ENCODE peak calls at places on chromosomes 4 and X, in four cellular contexts. T, L, E and A are unnamed samples.

GRCh38 chrX:981791-982626 is 230.4 kb downstream of the CRLF2 start:
- DNase-seq in T (no peak), L (no peak), E (no peak), A (no peak)

GRCh38 chrX:134813697-134814096 is 155.4 kb upstream of the PLAC1 start:
- DNase-seq in T (no peak), L (no peak), E (no peak), A (no peak)

GRCh38 chr4:76956961-76957738 is 7.6 kb downstream of the SEPTIN11 start:
- DNase-seq in T (no peak), L (no peak), E (no peak), A (no peak)

GRCh38 chr4:130478406-130478805 is 1382.5 kb downstream of the C4orf33 start:
- DNase-seq in T (no peak), L (no peak), E (no peak), A (no peak)

GRCh38 chr4:106444557-106444956 is 76.0 kb upstream of the GIMD1 start:
- DNase-seq in T (no peak), L (no peak), E (no peak), A (no peak)

GRCh38 chrX:117707948-117708743 is 408.5 kb downstream of the KLHL13 start:
- DNase-seq in T (no peak), L (no peak), E (no peak), A (no peak)

GRCh38 chr4:508675-509373 is 9.8 kb downstream of the PIGG start:
- DNase-seq in T (no peak), L (no peak), E (no peak), A (no peak)

GRCh38 chr4:141686146-141686775 is 49.9 kb downstream of the IL15 start:
- DNase-seq in T (no peak), L (no peak), E (no peak), A (no peak)

GRCh38 chrX:6159468-6159867 is 69.2 kb downstream of the NLGN4X start:
- DNase-seq in T (no peak), L (no peak), E (no peak), A (no peak)

GRCh38 chr4:70741872-70742271 is 20.1 kb downstream of the RUFY3 start:
- DNase-seq in T (no peak), L (no peak), E (no peak), A (no peak)

GRCh38 chr4:121726642-121727268 is 30.0 kb upstream of the ANXA5 start:
- DNase-seq in T (peak), L (peak), E (peak), A (peak)

GRCh38 chr4:156941940-156942548 is 29.6 kb downstream of the PDGFC start:
- DNase-seq in T (no peak), L (no peak), E (peak), A (no peak)

GRCh38 chr4:185504098-185505047 is 30.9 kb downstream of the PDLIM3 start:
- DNase-seq in T (no peak), L (peak), E (no peak), A (no peak)

GRCh38 chr4:43458293-43458692 is 565.8 kb downstream of the GRXCR1 start:
- DNase-seq in T (no peak), L (no peak), E (no peak), A (no peak)

GRCh38 chr4:25367877-25368276 is 9.2 kb upstream of the ANAPC4 start:
- DNase-seq in T (no peak), L (no peak), E (no peak), A (no peak)

GRCh38 chr4:25370242-25370641 is 6.8 kb upstream of the ANAPC4 start:
- DNase-seq in T (no peak), L (no peak), E (peak), A (no peak)

GRCh38 chr4:25368315-25368714 is 8.7 kb upstream of the ANAPC4 start:
- DNase-seq in T (no peak), L (no peak), E (no peak), A (no peak)

GRCh38 chr4:25361253-25361652 is 15.8 kb upstream of the ANAPC4 start:
- DNase-seq in T (peak), L (no peak), E (no peak), A (no peak)

DNA sequence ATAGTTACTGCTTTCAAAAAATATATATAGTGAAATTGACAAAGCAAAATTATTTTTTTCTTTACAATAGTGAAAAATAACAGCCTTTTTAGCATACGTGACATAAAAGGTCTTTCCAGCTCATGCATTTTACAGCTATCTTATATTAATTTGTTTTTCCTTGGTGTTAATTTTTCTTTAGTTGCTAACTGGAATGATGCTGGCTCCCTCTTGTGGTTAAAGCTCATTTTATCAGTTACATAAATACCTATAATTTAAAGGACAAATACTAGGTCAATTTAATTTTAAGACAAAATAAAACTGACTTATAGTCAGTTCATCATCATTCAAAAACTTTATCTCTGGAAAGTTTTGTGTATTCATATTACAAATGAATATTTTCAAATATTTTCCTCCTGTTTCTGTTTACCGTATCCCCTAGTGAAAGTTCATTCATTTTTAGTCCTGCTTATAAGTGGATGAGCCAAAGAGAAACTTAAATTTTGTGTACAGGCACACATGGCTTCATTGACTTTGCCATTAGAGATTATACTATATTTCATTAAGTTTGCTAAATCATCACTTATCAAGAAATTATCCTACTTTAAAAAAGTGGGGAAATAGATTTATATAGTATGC is 9.9 kb upstream of the ANAPC4 start:
- DNase-seq in T (peak), L (no peak), E (peak), A (peak)
- TF ChIP-seq CTCF in T (peak), L (no peak), E (peak), A (peak)

GRCh38 chr4:171846232-171846631 is 33.0 kb downstream of the GALNTL6 start:
- DNase-seq in T (peak), L (peak), E (peak), A (peak)
- TF ChIP-seq CTCF in T (peak), L (peak), E (peak), A (peak)

GRCh38 chr4:164748375-164748774 is 5.6 kb upstream of the SMIM31 start:
- DNase-seq in T (peak), L (peak), E (peak), A (peak)
- TF ChIP-seq CTCF in T (peak), L (no peak), E (peak), A (peak)

DNA sequence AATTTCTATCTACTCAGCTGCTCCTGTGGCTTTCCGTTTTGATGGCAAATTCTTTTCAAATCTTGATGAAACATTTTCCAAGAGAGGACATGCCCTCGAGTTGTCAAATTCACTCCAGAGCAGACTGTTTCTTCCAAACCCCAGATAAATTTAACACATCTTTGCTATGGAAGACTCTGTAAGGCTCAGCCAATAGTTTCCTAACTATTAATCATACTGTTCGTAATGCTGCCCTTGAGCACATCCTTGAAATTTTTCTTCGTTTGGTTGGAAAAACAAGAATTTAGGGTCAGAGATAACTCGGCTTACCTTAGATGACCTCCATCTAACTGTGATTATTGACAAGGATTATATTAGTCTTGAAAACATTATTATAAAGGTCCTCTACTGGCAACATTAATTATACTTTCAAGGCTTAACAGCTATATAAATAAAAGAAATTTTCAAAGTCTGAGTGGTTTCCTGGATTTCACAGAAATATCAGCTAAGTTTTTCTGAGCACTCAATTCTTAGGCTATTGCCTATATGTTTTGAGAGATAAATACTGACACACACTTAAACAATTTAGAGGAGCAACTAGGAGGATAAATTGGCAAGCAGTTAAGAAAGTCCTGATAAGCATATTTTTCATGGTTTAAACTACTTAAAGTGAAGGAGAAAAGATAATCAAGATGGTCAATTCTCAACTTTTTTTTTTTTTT is 2.5 kb upstream of the MGARP start:
- DNase-seq in T (no peak), L (no peak), E (no peak), A (no peak)
- TF ChIP-seq CTCF in T (no peak), L (no peak), E (no peak), A (no peak)

DNA sequence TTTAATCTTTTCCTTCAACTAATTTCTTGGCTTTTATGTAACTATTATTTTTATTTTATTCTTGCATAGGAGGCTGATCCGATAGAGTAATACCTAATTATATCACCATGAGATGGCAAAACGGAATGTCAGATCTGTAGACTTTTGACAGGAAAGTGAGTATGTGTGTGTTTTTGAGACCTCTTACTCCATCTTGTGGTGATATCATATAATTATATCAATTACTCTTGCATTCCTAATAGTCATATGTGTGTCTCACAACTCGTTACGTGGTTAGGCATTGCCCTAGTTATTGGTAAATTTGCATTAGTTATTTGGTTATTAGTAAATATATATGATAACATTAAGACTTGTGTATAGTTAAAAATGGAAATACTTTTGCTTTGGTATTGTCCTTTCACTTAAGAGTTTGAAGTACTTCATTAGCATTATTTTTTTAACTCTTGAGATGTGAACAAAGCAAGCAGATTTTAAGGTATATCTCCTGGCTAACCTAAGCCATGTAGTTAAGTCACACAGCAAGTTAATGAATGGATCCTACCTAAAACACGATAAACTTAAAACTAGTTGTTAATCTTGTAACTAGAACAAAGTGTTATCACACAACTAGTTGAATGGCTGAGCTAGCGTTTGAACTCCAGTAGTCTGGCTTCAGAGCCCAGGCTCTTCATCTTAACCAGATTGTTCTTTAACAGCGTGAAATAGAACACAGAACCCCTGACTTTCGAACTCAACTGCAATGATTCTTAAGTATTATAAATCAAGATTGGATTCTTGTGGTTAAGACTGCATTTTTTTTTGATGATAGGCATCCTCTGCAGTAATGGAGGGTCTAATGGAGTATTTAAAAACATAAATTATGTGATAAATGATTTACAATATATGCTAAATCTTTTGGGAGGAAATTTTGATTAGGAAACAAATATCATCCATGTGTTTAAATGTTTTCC is 67.1 kb downstream of the PGRMC2 start:
- DNase-seq in T (peak), L (peak), E (no peak), A (peak)
- TF ChIP-seq CTCF in T (peak), L (peak), E (peak), A (peak)

DNA sequence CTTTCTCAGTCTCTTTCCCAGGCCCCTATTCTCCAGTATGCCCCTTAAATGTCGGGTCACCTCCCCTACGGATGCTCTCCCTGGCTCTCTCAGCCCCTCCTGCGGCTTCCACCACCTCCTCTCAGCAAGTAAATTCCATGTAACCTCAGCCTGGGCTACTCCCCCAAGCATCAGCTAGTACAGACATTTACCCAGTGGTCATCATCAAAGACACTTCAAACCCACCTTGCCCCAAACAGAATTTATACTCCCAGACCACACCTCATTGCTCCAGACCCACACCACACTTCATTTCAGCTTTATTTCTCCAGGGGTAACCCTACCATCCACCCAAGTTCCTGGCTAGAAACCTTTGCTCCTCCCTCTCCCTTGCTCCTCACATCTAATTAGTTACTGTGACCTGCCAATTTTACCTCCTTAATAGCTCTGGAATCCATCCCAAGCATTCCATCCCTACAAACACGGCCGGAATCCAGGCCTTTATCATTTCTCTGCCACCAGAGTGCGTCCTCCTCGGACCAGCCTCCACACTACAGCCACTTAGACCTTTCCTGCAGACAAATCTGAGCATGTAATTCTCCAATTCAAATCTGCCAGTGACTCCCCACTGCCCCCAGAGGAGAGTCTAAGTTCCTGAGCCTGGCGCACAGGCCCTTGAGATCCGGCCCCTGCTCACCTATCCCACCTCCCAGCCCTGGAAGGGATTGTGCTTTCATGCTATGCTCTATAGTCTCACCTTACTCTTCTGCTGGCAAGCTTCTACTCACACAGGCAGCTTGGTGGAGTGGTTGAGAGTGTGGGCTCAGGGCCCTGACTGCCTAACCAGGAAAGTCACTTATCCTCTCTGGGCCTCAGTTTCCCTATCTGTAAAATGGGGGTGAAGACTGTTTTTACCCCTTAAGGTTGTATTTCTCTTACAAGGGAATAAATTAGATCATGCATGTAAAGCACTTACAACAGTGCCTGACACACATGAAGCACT is 31.4 kb downstream of the PJA1 start:
- DNase-seq in T (peak), L (peak), E (peak), A (no peak)
- TF ChIP-seq CTCF in T (peak), L (peak), E (peak), A (no peak)